ENCODE peak calls at places on chromosomes 11 and 22, in six cellular contexts. D is IMR-90; A is gastrocnemius medialis; O is CD8-positive, alpha-beta T cell; S is osteoblast; B is stomach. M is an unnamed sample.

GRCh38 chr22:46461566-46462180 is 75.7 kb downstream of the CELSR1 start:
- DNase-seq in B (no peak), O (no peak), A (no peak), S (peak; percentile 58), D (no peak), M (no peak)

GRCh38 chr22:38437416-38437815 is 17.6 kb downstream of the KCNJ4 start:
- DNase-seq in O (no peak), S (no peak), D (no peak), B (no peak), A (no peak), M (no peak)

GRCh38 chr11:82859746-82860145 is 40.5 kb downstream of the PRCP start:
- DNase-seq in B (no peak), O (no peak), D (no peak), S (no peak), A (no peak), M (no peak)

GRCh38 chr22:50304528-50305392 is 2.7 kb downstream of the PLXNB2 start:
- DNase-seq in B (peak; percentile 88), S (peak; percentile 95), D (no peak), A (no peak), O (no peak), M (no peak)

GRCh38 chr11:17529814-17530162 is 14.4 kb downstream of the USH1C start:
- DNase-seq in B (no peak), A (no peak), O (no peak), D (no peak), S (peak; percentile 83), M (no peak)

GRCh38 chr22:40676644-40677043 is 2.6 kb upstream of the MCHR1 start:
- DNase-seq in D (no peak), S (no peak), B (no peak), O (no peak), A (no peak), M (no peak)

GRCh38 chr11:118511576-118511975 is 15.7 kb upstream of the TTC36 start:
- DNase-seq in B (no peak), D (no peak), O (no peak), S (no peak), A (no peak), M (no peak)

GRCh38 chr11:67120881-67121710 is 2.0 kb downstream of the KDM2A start:
- DNase-seq in S (peak; percentile 60), A (no peak), D (peak; percentile 45), O (no peak), B (peak; percentile 45), M (no peak)

GRCh38 chr11:76642341-76642740 is 28.2 kb downstream of the LRRC32 start:
- DNase-seq in A (no peak), S (no peak), D (no peak), O (no peak), B (no peak), M (no peak)

DNA sequence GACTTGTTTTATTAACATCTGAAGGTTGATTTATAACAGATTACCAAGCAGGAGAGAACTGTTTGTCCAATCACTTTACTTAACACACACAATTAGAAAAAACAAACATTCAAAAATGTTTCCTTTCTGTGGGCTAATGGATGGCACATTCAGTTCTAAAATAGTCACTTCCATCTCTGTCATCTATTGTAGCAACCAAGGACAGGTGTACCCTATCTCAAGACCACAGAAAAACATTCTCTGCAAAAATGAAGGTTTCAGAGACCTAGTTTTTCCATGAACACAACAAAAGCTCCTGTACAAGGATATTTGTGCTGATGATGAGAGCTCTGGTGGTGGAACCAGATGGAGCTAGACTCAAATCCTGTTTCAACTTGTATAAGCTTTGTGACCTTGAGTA is 239.9 kb downstream of the CADM1 start:
- DNase-seq in B (no peak), S (no peak), O (no peak), A (no peak), D (no peak), M (no peak)
- H3K36me3 ChIP-seq in B (no peaks in the 10 kb centered on the region), S (no peaks in the 10 kb centered on the region), O (no peaks in the 10 kb centered on the region), A (no peaks in the 10 kb centered on the region), D (no peaks in the 10 kb centered on the region), M (no peaks in the 10 kb centered on the region)

DNA sequence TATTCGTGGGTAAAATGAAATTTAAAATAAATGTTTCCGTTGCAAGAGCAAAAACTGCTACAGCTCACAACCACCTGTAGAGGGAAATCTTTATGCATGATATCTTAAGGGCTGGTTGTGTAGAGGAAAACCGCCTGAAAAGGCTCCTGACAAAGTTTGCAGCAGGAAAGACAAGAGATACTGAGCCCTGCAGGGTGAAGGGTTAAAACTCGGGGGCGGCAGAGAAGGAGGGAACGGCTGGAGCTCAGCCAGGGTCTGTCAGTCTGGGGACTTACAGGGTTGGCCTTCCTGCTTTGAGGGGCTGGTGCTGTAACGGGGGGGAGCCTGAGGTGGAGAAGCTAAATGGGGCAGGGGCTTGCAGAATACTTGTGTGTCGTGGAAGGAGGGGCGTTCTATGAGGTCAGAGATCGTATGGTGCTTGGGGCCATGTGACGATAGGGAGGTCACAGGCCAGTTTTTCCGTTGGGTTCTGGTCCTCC is 122.9 kb upstream of the HSD17B12 start:
- DNase-seq in B (no peak), O (no peak), A (no peak), D (no peak), S (no peak), M (no peak)
- TF ChIP-seq CTCF in B (no peak), O (no peak), A (no peak), D (peak; percentile 30), S (peak; percentile 25), M (no peak)

GRCh38 chr11:9148035-9148434 is 56.6 kb upstream of the SCUBE2 start:
- DNase-seq in O (no peak), S (no peak), B (no peak), A (no peak), D (no peak), M (no peak)

GRCh38 chr11:9150501-9150900 is 59.1 kb upstream of the SCUBE2 start:
- DNase-seq in O (no peak), B (no peak), A (no peak), S (peak; percentile 68), D (peak; percentile 95), M (no peak)

GRCh38 chr11:9150944-9151343 is 59.5 kb upstream of the SCUBE2 start:
- DNase-seq in S (no peak), D (peak; percentile 39), B (no peak), A (no peak), O (no peak), M (no peak)

GRCh38 chr11:9146477-9146876 is 55.1 kb upstream of the SCUBE2 start:
- DNase-seq in S (no peak), B (no peak), D (no peak), O (no peak), A (no peak), M (no peak)

DNA sequence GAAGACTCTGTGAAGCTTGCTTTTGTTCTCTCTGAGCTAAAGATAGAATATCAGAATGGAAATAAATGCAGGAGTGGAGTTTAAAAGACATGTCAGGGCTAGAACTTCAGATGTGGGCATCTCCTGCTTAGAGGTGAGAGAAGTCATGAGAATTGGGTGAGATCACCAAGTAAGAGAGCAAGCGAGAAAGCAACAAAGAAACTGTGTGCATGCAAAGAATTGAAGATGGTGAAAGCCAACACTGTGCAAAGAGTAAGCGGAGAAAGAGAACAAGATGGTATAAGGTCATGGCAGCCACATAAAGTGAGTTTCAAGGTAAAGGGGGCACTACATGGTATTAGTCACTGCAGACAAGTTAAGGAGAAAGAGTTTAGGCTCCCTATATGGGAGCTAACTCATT is 57.3 kb upstream of the SCUBE2 start:
- DNase-seq in A (no peak), S (no peak), B (no peak), D (no peak), O (no peak), M (no peak)
- H3K36me3 ChIP-seq in A (peaks cover 85% of the 10 kb centered on the region), S (peaks cover 79% of the 10 kb centered on the region), B (peaks cover 92% of the 10 kb centered on the region), D (peaks cover 66% of the 10 kb centered on the region), O (peaks cover 48% of the 10 kb centered on the region), M (peaks cover 86% of the 10 kb centered on the region)

DNA sequence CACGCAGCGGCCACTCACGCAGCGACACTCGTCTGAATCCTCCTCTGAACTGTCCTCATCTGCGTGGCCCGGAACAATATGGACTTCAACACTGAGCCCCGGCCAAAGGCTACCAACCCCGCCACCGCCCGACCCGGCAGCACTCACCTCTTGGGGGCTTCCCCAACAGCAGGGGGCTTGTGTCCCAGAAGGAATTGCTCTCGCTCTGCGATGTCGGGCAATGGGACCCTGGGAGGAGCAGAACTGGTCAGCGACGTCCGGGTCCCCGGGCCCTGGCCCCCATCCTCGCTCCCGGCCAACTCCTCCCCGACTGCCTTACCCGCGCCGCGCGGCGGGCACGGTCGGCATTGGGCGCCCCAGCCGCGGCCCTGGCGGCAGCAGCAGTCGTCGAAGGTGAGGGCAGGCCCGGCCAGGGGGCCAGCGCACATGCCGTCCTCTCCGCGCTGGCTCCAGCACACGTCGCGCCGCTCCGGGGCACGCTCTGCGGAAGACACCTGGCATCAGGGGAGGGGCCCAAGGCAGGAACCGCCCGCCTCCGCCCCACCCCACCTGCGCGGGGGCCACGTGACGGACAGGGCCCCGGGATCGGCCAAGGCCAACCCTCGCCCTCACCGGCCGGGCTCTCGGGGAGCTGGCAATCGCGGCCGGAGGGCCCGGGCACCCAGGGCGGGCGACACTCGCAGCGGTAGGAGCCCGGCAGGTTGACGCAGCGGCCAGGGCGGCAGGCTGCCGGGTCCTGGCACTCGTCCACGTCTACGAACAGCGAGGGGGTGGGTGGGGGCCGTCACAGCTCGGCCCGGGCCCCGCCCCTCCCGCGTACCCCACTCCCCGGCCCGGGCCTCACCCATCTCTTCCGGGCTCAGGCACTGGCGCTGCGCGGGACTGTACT is 14.8 kb downstream of the SCYL1 start:
- DNase-seq in O (no peak), D (no peak), S (peak; percentile 90), B (peak; percentile 83), A (no peak), M (no peak)
- TF ChIP-seq CTCF in O (no peak), D (no peak), S (no peak), B (peak; percentile 49), A (no peak), M (no peak)

DNA sequence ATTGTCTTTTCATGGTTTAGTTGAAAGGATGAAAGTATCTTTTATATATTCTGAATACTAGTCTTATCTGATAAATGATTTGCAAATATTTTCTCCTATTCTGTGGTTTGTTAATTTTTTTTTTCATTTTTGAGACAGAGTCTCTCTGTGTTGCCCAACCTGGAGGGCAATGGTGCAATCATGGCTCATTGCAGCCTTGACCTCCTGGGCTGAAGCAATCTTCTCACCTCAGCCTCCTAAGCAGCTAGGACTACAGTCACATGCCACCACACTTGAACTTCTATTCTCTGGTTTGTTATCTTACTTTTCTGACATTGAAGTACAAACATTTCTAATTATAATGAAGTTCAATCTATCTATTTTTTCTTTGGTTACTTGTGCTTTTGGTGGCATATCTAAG is 30.0 kb upstream of the FAR1 start:
- DNase-seq in A (no peak), O (no peak), D (no peak), B (no peak), S (no peak), M (no peak)
- H3K36me3 ChIP-seq in A (no peaks in the 10 kb centered on the region), O (no peaks in the 10 kb centered on the region), D (no peaks in the 10 kb centered on the region), B (no peaks in the 10 kb centered on the region), S (no peaks in the 10 kb centered on the region), M (no peaks in the 10 kb centered on the region)

GRCh38 chr11:61737636-61738386 is 14.6 kb upstream of the MYRF start:
- DNase-seq in S (no peak), B (no peak), A (no peak), O (no peak), D (no peak), M (no peak)
- TF ChIP-seq CTCF in S (no peak), B (no peak), A (no peak), O (no peak), D (no peak), M (no peak)

GRCh38 chr11:119533462-119533861 is 110.5 kb upstream of the THY1 start:
- DNase-seq in S (no peak), O (no peak), B (no peak), A (no peak), D (no peak), M (peak; percentile 55)
- H3K36me3 ChIP-seq in S (no peaks in the 10 kb centered on the region), O (no peaks in the 10 kb centered on the region), B (no peaks in the 10 kb centered on the region), A (no peaks in the 10 kb centered on the region), D (no peaks in the 10 kb centered on the region), M (no peaks in the 10 kb centered on the region)

M was measured in spleen.